ENCODE peak calls at places on chromosomes 13 and 19, in seven cellular contexts. F is NCI-H774; W is AG04449; V is stimulated activated CD4-positive, alpha-beta T cell treated with anti-CD3 and anti-CD28 coated beads, Interleukin-4, amount 100 ng/mL, for 48 hours; T is NCI-H2171 treated with DMSO at 0.1 percent for 48 hours; O is H4; Q is activated CD4-positive, alpha-beta T cell treated with anti-CD3 and anti-CD28 coated beads, Interleukin-2, amount 50 U/mL, for 24 hours. Z is an unnamed sample.

GRCh38 chr13:99124046-99124400 is 76.6 kb upstream of the UBAC2 start:
- DNase-seq in F (no peak), W (no peak), V (no peak), T (no peak), O (no peak), Q (no peak), Z (no peak)

GRCh38 chr13:41549491-41549890 is 92.1 kb downstream of the RGCC start:
- DNase-seq in F (no peak), W (no peak), V (no peak), T (no peak), O (no peak), Q (no peak), Z (no peak)

GRCh38 chr13:26133851-26134250 is 82.0 kb upstream of the SHISA2 start:
- DNase-seq in F (no peak), W (no peak), V (no peak), T (no peak), O (no peak), Q (no peak), Z (no peak)

GRCh38 chr19:52200044-52200443 is 10.2 kb downstream of the PPP2R1A start:
- DNase-seq in F (no peak), W (peak), V (no peak), T (no peak), O (no peak), Q (no peak), Z (no peak)

GRCh38 chr13:109369357-109370052 is 416.9 kb downstream of the IRS2 start:
- DNase-seq in F (no peak), W (no peak), V (no peak), T (no peak), O (no peak), Q (no peak), Z (peak)

GRCh38 chr13:30165071-30165470 is 142.3 kb downstream of the KATNAL1 start:
- DNase-seq in F (no peak), W (no peak), V (no peak), T (no peak), O (no peak), Q (no peak), Z (no peak)

GRCh38 chr13:103351035-103351828 is 285.0 kb upstream of the SLC10A2 start:
- DNase-seq in F (no peak), W (no peak), V (no peak), T (no peak), O (peak), Q (no peak), Z (no peak)

GRCh38 chr13:99979453-99980200 is 2.0 kb upstream of the ZIC2 start:
- DNase-seq in F (no peak), W (no peak), V (no peak), T (peak), O (no peak), Q (no peak), Z (no peak)

GRCh38 chr19:9862897-9863296 is 27.8 kb downstream of the PIN1 start:
- DNase-seq in F (no peak), W (no peak), V (no peak), T (no peak), O (no peak), Q (no peak), Z (no peak)

GRCh38 chr13:31898383-31899071 is 133.0 kb upstream of the FRY start:
- DNase-seq in F (no peak), W (no peak), V (no peak), T (no peak), O (no peak), Q (no peak), Z (no peak)

GRCh38 chr19:51602189-51602854 is 27.9 kb downstream of the SIGLEC5 start:
- DNase-seq in F (no peak), W (no peak), V (no peak), T (no peak), O (no peak), Q (no peak), Z (no peak)

GRCh38 chr13:30376426-30377311 is 45.6 kb upstream of the UBE2L5 start:
- DNase-seq in F (no peak), W (no peak), V (peak), T (no peak), O (no peak), Q (no peak), Z (no peak)

GRCh38 chr19:34336781-34337271 is 28.2 kb upstream of the GPI start:
- DNase-seq in F (no peak), W (no peak), V (peak), T (peak), O (no peak), Q (no peak), Z (no peak)

GRCh38 chr13:30354481-30355404 is 47.4 kb upstream of the KATNAL1 start:
- DNase-seq in F (no peak), W (no peak), V (no peak), T (peak), O (no peak), Q (no peak), Z (no peak)

GRCh38 chr19:35533822-35534521 is 716 bp downstream of the GAPDHS start:
- DNase-seq in F (peak), W (no peak), V (no peak), T (no peak), O (no peak), Q (no peak), Z (no peak)

GRCh38 chr13:21231426-21231945 is 55.0 kb downstream of the MRPL57 start:
- DNase-seq in F (no peak), W (no peak), V (no peak), T (no peak), O (no peak), Q (no peak), Z (no peak)

GRCh38 chr19:17762505-17763229 is 11.4 kb downstream of the FCHO1 start:
- DNase-seq in F (no peak), W (no peak), V (no peak), T (peak), O (peak), Q (no peak), Z (peak)

GRCh38 chr13:76856141-76856571 is 30.0 kb downstream of the KCTD12 start:
- DNase-seq in F (no peak), W (no peak), V (no peak), T (no peak), O (peak), Q (no peak), Z (no peak)

GRCh38 chr13:102402292-102402691 is 444 bp upstream of the FGF14 start:
- DNase-seq in F (peak), W (no peak), V (no peak), T (no peak), O (no peak), Q (no peak), Z (no peak)

GRCh38 chr13:89163081-89163480 is 1491.9 kb downstream of the SLITRK5 start:
- DNase-seq in F (no peak), W (no peak), V (no peak), T (peak), O (no peak), Q (no peak), Z (no peak)

GRCh38 chr19:4534836-4535658 is at the start of gene PLIN5:
- DNase-seq in F (peak), W (no peak), V (peak), T (peak), O (no peak), Q (no peak), Z (peak)

GRCh38 chr13:40786568-40786996 is 2.8 kb upstream of the SLC25A15 start:
- DNase-seq in F (no peak), W (no peak), V (no peak), T (no peak), O (peak), Q (no peak), Z (no peak)

GRCh38 chr19:36043952-36044351 is 10.1 kb downstream of the THAP8 start:
- DNase-seq in F (no peak), W (no peak), V (no peak), T (no peak), O (no peak), Q (no peak), Z (peak)

GRCh38 chr19:10707440-10707839 is 6.2 kb downstream of the QTRT1 start:
- DNase-seq in F (no peak), W (no peak), V (no peak), T (no peak), O (no peak), Q (no peak), Z (no peak)

GRCh38 chr19:45423033-45423588 is 606 bp downstream of the ERCC1 start:
- DNase-seq in F (no peak), W (no peak), V (no peak), T (no peak), O (no peak), Q (no peak), Z (no peak)

GRCh38 chr13:66656050-66656449 is 574.1 kb downstream of the PCDH9 start:
- DNase-seq in F (no peak), W (no peak), V (no peak), T (no peak), O (no peak), Q (no peak), Z (no peak)

GRCh38 chr13:51697181-51697580 is 106.8 kb downstream of the DHRS12 start:
- DNase-seq in F (no peak), W (no peak), V (no peak), T (no peak), O (no peak), Q (no peak), Z (no peak)

GRCh38 chr13:57629391-57629804 is 2.1 kb upstream of the PCDH17 start:
- DNase-seq in F (no peak), W (no peak), V (no peak), T (no peak), O (no peak), Q (no peak), Z (no peak)

GRCh38 chr13:44653261-44653660 is 77.1 kb upstream of the TSC22D1 start:
- DNase-seq in F (no peak), W (no peak), V (no peak), T (no peak), O (no peak), Q (no peak), Z (no peak)

GRCh38 chr19:14019100-14019499 is 8.8 kb upstream of the RLN3 start:
- DNase-seq in F (no peak), W (no peak), V (no peak), T (no peak), O (no peak), Q (no peak), Z (no peak)